ENCODE peak calls at places on chromosome 17, in five cellular contexts. E, O, R, V and I are unnamed samples.

GRCh38 chr17:72392056-72393010 is 271.5 kb downstream of the SOX9 start:
- DNase-seq in R (peak), E (no peak), O (peak), V (no peak), I (peak)

GRCh38 chr17:61279476-61280145 is 120.0 kb upstream of the TBX2 start:
- DNase-seq in V (no peak), O (no peak), E (no peak), R (peak), I (peak)

GRCh38 chr17:79721993-79722671 is 8.6 kb upstream of the ENPP7 start:
- DNase-seq in O (no peak), R (no peak), E (peak), V (no peak), I (no peak)

GRCh38 chr17:71975331-71975801 is 145.5 kb upstream of the SOX9 start:
- DNase-seq in R (peak), O (peak), E (no peak), V (no peak), I (peak)

GRCh38 chr17:73490851-73491250 is 153.4 kb downstream of the SDK2 start:
- DNase-seq in R (no peak), E (no peak), V (no peak), O (no peak), I (no peak)

GRCh38 chr17:66423436-66423922 is 121.1 kb downstream of the PRKCA start:
- DNase-seq in R (peak), V (no peak), E (no peak), O (no peak), I (no peak)

GRCh38 chr17:82400830-82401229 is 17.3 kb upstream of the HEXD start:
- DNase-seq in O (no peak), V (peak), E (no peak), R (peak), I (no peak)

GRCh38 chr17:46978489-46979022 is 497 bp downstream of the RPRML start:
- DNase-seq in R (no peak), O (no peak), E (peak), V (no peak), I (no peak)

GRCh38 chr17:80277751-80278671 is 17.4 kb downstream of the RNF213 start:
- DNase-seq in E (no peak), O (no peak), R (no peak), V (no peak), I (peak)

GRCh38 chr17:35809855-35810461 is 674 bp downstream of the TAF15 start:
- DNase-seq in O (peak), R (peak), V (no peak), E (no peak), I (peak)

GRCh38 chr17:38676706-38677504 is 2.1 kb upstream of the EPOP start:
- DNase-seq in O (peak), E (peak), V (peak), R (peak), I (peak)

GRCh38 chr17:10737168-10737622 is 7.4 kb upstream of the TMEM220 start:
- DNase-seq in O (peak), E (peak), R (peak), V (peak), I (peak)

GRCh38 chr17:45246861-45247428 is 14.9 kb downstream of the SPATA32 start:
- DNase-seq in O (peak), E (peak), V (no peak), R (no peak), I (no peak)

GRCh38 chr17:69502488-69502887 is 88.0 kb downstream of the MAP2K6 start:
- DNase-seq in E (no peak), R (no peak), V (no peak), O (no peak), I (no peak)

GRCh38 chr17:69508814-69509213 is 94.3 kb downstream of the MAP2K6 start:
- DNase-seq in E (no peak), R (no peak), O (no peak), V (no peak), I (no peak)

GRCh38 chr17:69505740-69506139 is 91.2 kb downstream of the MAP2K6 start:
- DNase-seq in V (no peak), E (no peak), R (no peak), O (no peak), I (no peak)

GRCh38 chr17:69503711-69504110 is 89.2 kb downstream of the MAP2K6 start:
- DNase-seq in O (no peak), R (no peak), V (no peak), E (no peak), I (no peak)

DNA sequence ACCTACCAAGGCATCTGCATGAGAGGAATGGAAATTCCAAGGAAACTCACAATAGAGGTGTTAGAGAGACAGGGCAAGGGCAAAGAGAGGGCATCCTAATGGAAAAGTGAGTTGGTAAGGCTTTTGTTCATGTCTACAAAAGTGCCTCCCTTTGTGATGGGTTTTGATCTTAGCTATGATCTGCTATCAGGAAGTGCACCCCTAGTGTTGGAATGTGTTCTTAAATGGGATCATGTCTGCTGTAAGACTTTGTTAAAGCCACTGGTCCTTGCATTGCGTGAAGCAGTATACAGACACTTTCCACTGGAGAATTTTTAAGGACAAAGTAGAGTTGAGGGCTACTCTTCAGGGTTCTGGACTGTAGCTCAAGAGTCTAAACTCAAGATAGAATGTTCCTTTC is 92.0 kb downstream of the MAP2K6 start:
- DNase-seq in V (no peak), E (no peak), O (no peak), R (no peak), I (peak)
- TF ChIP-seq CTCF in V (no peak), E (peak), O (peak), R (peak), I (peak)

GRCh38 chr17:5501725-5502124 is 15.4 kb downstream of the MIS12 start:
- DNase-seq in V (no peak), E (no peak), R (no peak), O (no peak), I (no peak)

GRCh38 chr17:5500804-5501391 is 14.5 kb downstream of the MIS12 start:
- DNase-seq in E (peak), R (peak), V (peak), O (peak), I (peak)

GRCh38 chr17:5500247-5500803 is 14.0 kb downstream of the MIS12 start:
- DNase-seq in V (no peak), O (peak), E (no peak), R (no peak), I (no peak)

GRCh38 chr17:5502552-5502951 is 16.2 kb downstream of the MIS12 start:
- DNase-seq in R (no peak), O (no peak), E (no peak), V (no peak), I (no peak)

DNA sequence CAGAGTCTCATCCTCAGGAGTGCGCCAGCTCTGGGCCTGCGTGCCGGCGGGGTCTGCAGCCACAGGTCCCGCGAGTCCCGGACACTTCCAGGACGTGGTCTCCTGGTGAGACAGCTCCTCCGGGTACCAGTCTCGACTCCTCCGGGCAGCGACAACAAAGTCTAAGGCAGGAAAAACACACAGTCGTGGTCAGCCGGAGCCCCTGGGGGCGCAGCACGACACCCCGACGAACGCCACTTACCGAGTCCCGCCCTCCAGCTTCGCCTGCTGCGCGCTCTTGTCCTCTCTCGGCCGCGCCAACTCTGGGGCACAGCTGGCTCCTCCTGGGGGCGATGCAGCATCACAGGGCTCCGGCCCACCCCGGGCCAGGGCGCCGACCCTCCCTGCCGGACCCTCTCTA is 13.4 kb downstream of the MIS12 start:
- DNase-seq in R (no peak), V (no peak), O (no peak), E (no peak), I (no peak)
- H3K4me3 ChIP-seq in R (peak), V (peak), O (peak), E (peak), I (no peak)

GRCh38 chr17:50101346-50102163 is 6.4 kb downstream of the PDK2 start:
- DNase-seq in E (peak), O (peak), R (peak), V (peak), I (no peak)
- TF ChIP-seq CTCF in E (no peak), O (no peak), R (no peak), V (no peak), I (peak)

GRCh38 chr17:50635720-50636144 is 1.1 kb downstream of the ABCC3 start:
- DNase-seq in O (no peak), V (no peak), E (no peak), R (no peak), I (no peak)
- H3K4me3 ChIP-seq in O (no peak), V (peak), E (no peak), R (peak), I (no peak)

DNA sequence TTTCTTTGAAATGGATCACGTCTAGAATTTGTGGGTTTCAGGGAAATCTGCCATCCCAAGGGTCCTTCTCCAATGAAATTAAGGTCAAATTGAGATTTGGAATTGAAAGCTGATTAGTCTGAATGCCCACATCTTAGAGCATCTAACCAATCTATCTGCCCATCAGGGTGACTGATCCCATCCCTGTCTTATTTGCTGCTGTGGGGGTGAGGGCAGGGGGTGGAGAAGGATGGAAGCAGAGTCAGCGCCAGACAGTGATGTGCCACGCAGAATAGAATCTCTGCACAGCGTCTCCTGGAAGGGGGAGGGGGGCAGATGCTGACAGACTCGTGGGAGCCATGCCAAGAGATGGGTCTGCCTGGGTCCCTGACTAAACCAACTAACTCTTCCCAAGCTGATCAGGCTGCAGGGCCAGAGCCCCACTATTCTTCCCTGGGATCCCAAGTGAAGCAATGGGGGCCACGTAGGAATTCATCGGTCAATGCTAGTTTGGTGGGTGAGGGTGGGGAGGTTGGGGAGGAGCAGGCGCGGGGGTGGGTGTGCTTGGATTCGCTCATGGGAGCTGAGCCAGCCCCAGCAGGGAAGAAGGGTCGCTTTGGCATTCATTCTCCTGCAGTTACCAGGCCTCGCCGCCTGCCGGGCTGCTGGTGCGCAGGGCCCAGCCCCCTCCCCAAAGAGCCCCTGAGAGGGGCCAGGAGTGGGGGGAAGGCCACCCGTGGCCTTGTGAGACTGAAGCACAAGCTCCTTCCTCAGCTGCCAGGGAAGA is 32.2 kb downstream of the CDK5RAP3 start:
- DNase-seq in V (no peak), O (no peak), R (no peak), E (peak), I (no peak)
- TF ChIP-seq CTCF in V (no peak), O (no peak), R (no peak), E (peak), I (no peak)

GRCh38 chr17:29109477-29110371 is 66.8 kb downstream of the PIPOX start:
- DNase-seq in R (no peak), O (no peak), V (no peak), E (no peak), I (no peak)

GRCh38 chr17:29107933-29108805 is 65.2 kb downstream of the PIPOX start:
- DNase-seq in R (no peak), E (peak), O (no peak), V (peak), I (peak)

GRCh38 chr17:29111816-29112499 is 68.2 kb downstream of the MYO18A start:
- DNase-seq in O (peak), E (peak), R (peak), V (peak), I (peak)

GRCh38 chr17:29108806-29109476 is 66.0 kb downstream of the PIPOX start:
- DNase-seq in V (no peak), E (no peak), O (no peak), R (no peak), I (no peak)

GRCh38 chr17:29110372-29110757 is 67.4 kb downstream of the PIPOX start:
- DNase-seq in E (no peak), O (no peak), R (no peak), V (no peak), I (no peak)
- H3K4me3 ChIP-seq in E (no peak), O (no peak), R (no peak), V (no peak), I (no peak)

GRCh38 chr17:31697838-31698237 is 161.2 kb downstream of the COPRS start:
- DNase-seq in E (no peak), O (no peak), R (no peak), V (no peak), I (no peak)

GRCh38 chr17:31698751-31699150 is 160.3 kb downstream of the COPRS start:
- DNase-seq in V (no peak), E (no peak), O (no peak), R (no peak), I (no peak)

GRCh38 chr17:31696703-31697325 is 162.2 kb downstream of the COPRS start:
- DNase-seq in O (no peak), E (no peak), V (no peak), R (no peak), I (no peak)

GRCh38 chr17:31695456-31696090 is 163.5 kb downstream of the COPRS start:
- DNase-seq in O (peak), V (no peak), R (peak), E (no peak), I (no peak)

DNA sequence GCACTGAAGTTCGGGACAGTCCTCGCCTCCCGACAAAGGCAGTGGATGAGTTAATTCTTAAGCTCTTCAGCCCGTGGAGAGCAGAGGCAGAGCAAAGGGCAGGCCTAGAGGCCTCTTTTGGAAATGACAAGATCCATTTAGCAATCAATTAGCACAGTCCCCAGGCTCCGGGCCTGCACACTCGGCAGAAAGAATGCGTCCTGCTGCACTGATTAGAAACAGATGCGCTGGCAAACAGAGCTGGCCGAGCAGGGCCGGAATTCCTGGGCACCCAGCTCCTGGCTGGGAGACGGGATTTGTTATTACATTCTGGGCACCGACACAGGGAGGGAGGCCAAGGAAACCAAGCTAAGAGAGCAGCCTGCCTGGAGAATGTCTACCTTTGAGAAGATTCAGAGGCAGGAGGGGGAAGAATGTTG is 162.9 kb downstream of the COPRS start:
- DNase-seq in V (peak), R (peak), O (peak), E (peak), I (no peak)
- TF ChIP-seq CTCF in V (no peak), R (peak), O (peak), E (peak), I (no peak)

GRCh38 chr17:78673395-78673794 is 96.2 kb upstream of the DNAH17 start:
- DNase-seq in V (no peak), E (no peak), O (no peak), R (no peak), I (no peak)

GRCh38 chr17:78672880-78673371 is 95.7 kb upstream of the DNAH17 start:
- DNase-seq in E (no peak), V (no peak), R (no peak), O (no peak), I (peak)

GRCh38 chr17:78675316-78675616 is 98.1 kb upstream of the DNAH17 start:
- DNase-seq in E (no peak), O (no peak), V (no peak), R (no peak), I (no peak)

GRCh38 chr17:78674595-78675315 is 97.6 kb upstream of the DNAH17 start:
- DNase-seq in E (no peak), R (no peak), V (no peak), O (no peak), I (no peak)

GRCh38 chr17:78674156-78674555 is 97.0 kb upstream of the DNAH17 start:
- DNase-seq in R (no peak), O (no peak), V (no peak), E (no peak), I (no peak)
- H3K4me3 ChIP-seq in R (no peak), O (no peak), V (no peak), E (no peak), I (no peak)

DNA sequence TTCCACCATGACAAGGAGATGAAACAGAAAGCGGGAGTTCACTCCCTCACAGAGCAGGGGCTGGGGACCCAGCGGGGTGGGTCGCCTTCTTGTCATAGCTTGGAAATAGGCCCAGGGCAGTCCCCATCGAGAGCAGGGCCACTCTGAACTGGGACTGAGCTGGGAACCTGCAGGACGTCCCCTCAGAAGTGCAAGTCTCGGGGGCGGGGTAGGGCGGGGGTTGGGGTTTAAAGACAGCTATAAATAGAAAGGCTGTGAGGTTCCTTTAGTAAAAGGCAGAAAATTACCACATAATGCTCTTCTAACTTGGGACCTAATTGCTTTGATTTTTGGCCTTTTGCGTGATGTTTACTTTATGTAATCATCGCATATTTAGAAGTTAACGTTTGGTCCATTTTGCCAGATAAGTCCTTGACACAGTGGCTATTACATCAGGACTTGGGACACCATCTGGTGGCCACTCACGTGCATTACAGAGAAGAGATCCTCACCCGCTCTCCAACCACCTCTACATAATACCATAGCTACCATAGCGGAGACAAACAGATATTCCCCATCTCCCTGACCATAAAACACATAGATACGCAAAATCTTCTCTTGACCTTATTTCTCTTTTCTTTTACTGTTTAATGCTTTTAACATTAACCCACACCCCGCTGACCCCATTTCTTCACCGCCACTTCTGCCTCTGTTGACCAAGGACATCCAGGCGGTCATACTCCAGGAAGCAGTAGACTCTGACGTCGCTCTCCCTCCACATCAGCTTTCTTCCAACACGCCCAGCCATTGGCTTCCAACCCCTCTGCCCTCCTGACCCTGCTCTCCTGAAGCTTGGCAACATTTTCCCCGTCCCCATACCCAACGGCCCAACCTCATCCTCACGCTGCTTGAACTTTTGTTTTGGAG is 27.5 kb upstream of the PIK3R6 start:
- DNase-seq in O (peak), E (peak), V (peak), R (peak), I (peak)
- TF ChIP-seq CTCF in O (peak), E (peak), V (peak), R (peak), I (peak)